ENCODE peak calls at places on chromosomes 11 and 22, in five cellular contexts. Q, S, M, A and O are unnamed samples.

GRCh38 chr11:122242731-122243130 is 126.7 kb upstream of the BLID start:
- DNase-seq in Q (no peak), S (no peak), M (no peak), A (no peak), O (no peak)

GRCh38 chr11:69864930-69865661 is 45.9 kb upstream of the FGF3 start:
- DNase-seq in Q (no peak), S (no peak), M (no peak), A (no peak), O (no peak)

GRCh38 chr11:63884191-63884590 is 32.8 kb downstream of the RCOR2 start:
- DNase-seq in Q (no peak), S (no peak), M (no peak), A (no peak), O (no peak)

GRCh38 chr11:43788394-43788793 is 92.2 kb upstream of the ALKBH3 start:
- DNase-seq in Q (no peak), S (no peak), M (no peak), A (peak), O (peak)

GRCh38 chr22:40204331-40205116 is 26.8 kb downstream of the TNRC6B start:
- DNase-seq in Q (peak), S (peak), M (peak), A (no peak), O (peak)

GRCh38 chr22:23696326-23696851 is 5.6 kb downstream of the RGL4 start:
- DNase-seq in Q (no peak), S (peak), M (no peak), A (peak), O (no peak)

GRCh38 chr11:130609121-130610035 is 160.9 kb downstream of the ADAMTS15 start:
- DNase-seq in Q (no peak), S (peak), M (peak), A (peak), O (no peak)

GRCh38 chr11:122655527-122656072 is at the start of gene UBASH3B:
- DNase-seq in Q (peak), S (peak), M (peak), A (no peak), O (peak)

GRCh38 chr11:936199-936598 is 10.5 kb downstream of the AP2A2 start:
- DNase-seq in Q (no peak), S (no peak), M (no peak), A (no peak), O (no peak)

GRCh38 chr11:63681208-63682044 is at the start of gene RTN3:
- DNase-seq in Q (peak), S (peak), M (peak), A (peak), O (peak)